ENCODE peak calls at places on chromosomes 7 and 10, in nine cellular contexts. E, R, I, D, M, X, L, V and T are unnamed samples.

GRCh38 chr7:38796636-38797501 is 112.1 kb downstream of the VPS41 start:
- DNase-seq in E (peak), L (peak), R (peak), I (peak), M (peak), V (peak), X (peak), D (peak), T (peak)

GRCh38 chr10:97534746-97535367 is 36.1 kb downstream of the UBTD1 start:
- DNase-seq in M (no peak), L (peak), R (no peak), X (no peak), V (no peak), E (no peak), I (no peak), D (no peak), T (no peak)

GRCh38 chr7:69624842-69625637 is 26.8 kb downstream of the AUTS2 start:
- DNase-seq in L (no peak), D (no peak), V (no peak), R (no peak), E (no peak), M (no peak), X (no peak), I (no peak), T (no peak)

GRCh38 chr10:78579995-78580394 is 488.8 kb upstream of the ZMIZ1 start:
- DNase-seq in X (peak), I (no peak), V (no peak), M (no peak), D (no peak), L (peak), E (peak), R (no peak), T (no peak)

GRCh38 chr7:2231992-2232765 is 566 bp downstream of the MAD1L1 start:
- DNase-seq in E (no peak), R (peak), X (no peak), L (no peak), M (peak), V (no peak), I (no peak), D (peak), T (peak)

GRCh38 chr10:58152698-58153263 is 114.9 kb downstream of the IPMK start:
- DNase-seq in R (peak), E (peak), L (peak), V (peak), M (peak), I (peak), X (no peak), D (no peak), T (no peak)

GRCh38 chr7:17318146-17318545 is 19.7 kb downstream of the AHR start:
- DNase-seq in E (no peak), M (peak), X (no peak), D (no peak), R (no peak), V (no peak), L (peak), I (no peak), T (no peak)

GRCh38 chr7:96238474-96238873 is 83.4 kb downstream of the SLC25A13 start:
- DNase-seq in E (no peak), D (no peak), V (no peak), R (no peak), L (peak), I (no peak), M (no peak), X (no peak), T (no peak)

GRCh38 chr7:13856012-13856411 is 133.5 kb downstream of the ETV1 start:
- DNase-seq in M (no peak), X (no peak), L (no peak), R (no peak), D (no peak), I (no peak), E (no peak), V (no peak), T (no peak)

GRCh38 chr10:72086466-72087391 is 1.6 kb downstream of the SPOCK2 start:
- DNase-seq in E (no peak), I (no peak), V (no peak), M (no peak), X (no peak), D (peak), L (no peak), R (no peak), T (no peak)

GRCh38 chr7:129644634-129645230 is 33.2 kb downstream of the NRF1 start:
- DNase-seq in R (peak), D (no peak), I (peak), X (no peak), M (peak), L (peak), E (no peak), V (peak), T (no peak)

GRCh38 chr10:78362406-78363022 is 328.9 kb downstream of the RPS24 start:
- DNase-seq in V (peak), I (no peak), L (peak), D (peak), E (no peak), X (no peak), M (peak), R (no peak), T (no peak)

GRCh38 chr10:95429639-95430038 is 131.5 kb downstream of the SORBS1 start:
- DNase-seq in E (no peak), R (peak), V (no peak), I (no peak), D (no peak), L (no peak), X (no peak), M (no peak), T (no peak)

DNA sequence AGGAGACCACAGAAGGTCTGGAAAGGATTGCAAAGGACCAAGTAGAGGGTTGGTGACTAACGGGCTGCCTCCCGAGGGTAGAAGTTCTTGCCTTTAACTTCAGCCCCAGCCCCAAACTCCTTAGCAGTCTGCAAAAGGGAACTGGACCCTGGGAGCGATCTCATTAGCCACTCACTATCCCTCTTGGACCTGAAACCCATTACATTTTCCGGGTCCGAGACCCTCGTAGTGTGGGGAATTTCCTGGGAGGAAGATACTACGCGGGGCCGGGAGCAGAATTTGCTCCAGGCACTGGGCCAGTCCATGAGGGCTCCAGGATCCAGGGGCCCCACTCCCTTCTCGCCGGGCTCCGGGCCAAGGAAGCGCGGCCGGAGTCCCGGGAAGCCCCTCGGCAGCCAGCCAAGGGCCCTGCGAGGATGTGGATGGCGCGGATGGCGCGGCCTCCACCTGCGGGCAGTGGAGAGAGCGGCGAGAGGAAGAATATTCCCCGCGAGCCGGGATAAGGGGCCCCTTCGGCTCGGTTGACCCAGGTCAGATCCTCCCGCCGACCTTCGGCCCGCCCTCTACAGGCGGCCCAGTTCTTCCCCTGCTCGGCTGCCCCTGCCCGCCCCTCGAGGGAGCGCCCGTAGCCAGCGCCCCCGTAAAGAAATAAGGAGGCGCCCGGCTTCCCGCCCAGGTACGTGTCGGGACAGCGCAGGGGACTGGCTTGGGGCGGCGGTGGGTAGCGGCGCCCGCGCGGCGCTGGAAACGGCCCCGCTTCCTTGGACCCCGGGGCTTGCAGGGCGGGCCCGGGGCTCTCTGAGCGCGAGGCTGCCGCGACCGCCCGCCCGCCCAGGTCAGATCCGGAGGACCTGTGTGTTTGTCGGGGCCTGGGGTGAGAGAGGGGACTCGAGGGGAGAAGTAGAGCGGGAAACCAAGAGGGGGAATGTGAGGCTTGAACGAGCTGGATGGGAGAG is at the start of gene MYO3A:
- DNase-seq in V (no peak), I (no peak), E (no peak), M (no peak), R (peak), D (no peak), L (peak), X (no peak), T (peak)
- TF ChIP-seq CTCF in V (no peak), I (no peak), E (no peak), M (no peak), R (peak), D (no peak), L (no peak), X (no peak), T (peak)

DNA sequence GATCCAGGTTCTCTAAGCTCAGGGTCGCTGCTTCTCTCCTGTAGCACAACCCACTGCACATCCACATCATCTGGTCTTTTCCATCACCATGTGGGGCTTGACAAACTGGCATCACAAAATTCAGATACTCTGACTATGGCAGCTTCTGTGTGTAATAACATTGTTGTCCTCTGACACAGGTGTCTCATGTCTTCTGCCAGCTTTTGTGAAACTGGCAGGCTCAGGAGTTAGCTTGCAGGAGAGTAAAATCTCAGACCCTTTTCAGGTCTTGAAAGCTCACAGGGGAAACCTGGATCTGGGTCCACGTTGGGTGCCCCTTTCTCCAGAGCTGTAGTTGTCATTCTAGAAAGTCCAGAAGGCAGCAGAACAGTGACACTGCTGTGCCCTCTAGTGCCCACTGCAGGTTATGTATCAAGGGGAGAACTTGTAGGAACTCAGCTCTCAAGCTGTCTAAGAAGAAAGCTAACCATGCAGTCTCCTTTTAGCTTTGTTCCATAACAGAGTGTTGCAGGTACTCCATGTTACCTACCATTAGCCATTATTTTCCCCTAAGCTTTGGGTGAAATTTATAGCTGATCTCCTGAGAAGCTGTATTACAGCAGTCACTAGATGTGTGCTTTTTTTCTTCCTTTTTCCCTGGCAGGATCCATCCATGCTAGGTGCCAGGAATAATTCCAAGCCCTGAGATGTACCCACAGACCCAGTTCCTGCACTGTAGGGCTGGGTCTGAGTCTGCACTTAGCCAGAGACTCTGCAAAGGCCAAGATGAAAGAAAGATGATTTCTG is 102.7 kb downstream of the ZNF248 start:
- DNase-seq in L (no peak), V (peak), E (peak), D (no peak), M (peak), R (no peak), X (no peak), I (no peak), T (no peak)
- TF ChIP-seq CTCF in L (no peak), V (peak), E (peak), D (no peak), M (peak), R (no peak), X (no peak), I (no peak), T (peak)

GRCh38 chr7:87416682-87417587 is 58.5 kb downstream of the ABCB4 start:
- DNase-seq in E (peak), R (peak), V (peak), X (peak), I (peak), D (peak), L (peak), M (peak), T (peak)
- TF ChIP-seq CTCF in E (peak), R (peak), V (peak), X (peak), I (peak), D (peak), L (peak), M (peak), T (peak)

DNA sequence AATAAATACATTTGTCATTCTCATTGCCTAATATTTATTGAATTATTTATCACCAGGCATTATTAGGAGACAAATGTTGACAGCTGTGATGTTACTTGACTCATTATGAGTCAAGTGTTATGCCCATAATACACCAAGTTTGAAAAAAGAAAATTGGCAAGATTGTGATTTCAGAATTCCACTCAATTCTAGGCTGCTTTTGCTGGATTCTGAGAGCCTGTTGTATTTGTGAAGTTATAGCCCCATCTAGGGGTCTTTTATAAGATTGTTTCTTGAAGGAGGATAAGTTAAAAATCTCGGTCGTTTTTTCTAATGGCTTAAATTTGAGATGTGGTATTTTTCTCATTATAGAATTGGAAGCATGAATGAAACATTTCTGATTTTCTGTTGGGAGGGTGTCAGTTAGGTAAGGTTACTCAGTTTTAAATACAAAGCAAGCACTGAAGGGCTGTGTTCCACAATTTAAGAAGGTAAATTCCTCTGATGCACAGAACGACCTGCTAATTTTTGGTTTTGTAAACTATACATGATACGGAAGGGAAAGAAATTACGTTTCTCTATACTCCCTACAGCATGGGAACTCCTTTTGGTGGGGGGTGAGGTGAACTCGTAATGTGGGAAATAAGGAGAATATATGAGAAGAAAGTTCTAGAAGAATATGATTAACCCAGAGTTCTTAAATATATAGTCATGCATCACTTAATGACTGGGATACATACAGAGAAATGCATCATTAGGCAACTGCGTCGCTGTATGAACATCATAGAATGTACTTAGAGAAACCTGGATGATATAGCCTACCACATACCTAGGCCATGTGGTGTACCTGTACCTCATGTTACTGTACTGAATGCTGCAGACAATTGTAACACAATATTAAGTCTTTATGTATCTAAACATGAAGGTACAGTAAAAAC is 2.6 kb downstream of the STK31 start:
- DNase-seq in I (peak), R (peak), M (peak), L (peak), E (no peak), X (no peak), D (no peak), V (peak), T (no peak)
- TF ChIP-seq CTCF in I (peak), R (peak), M (peak), L (peak), E (peak), X (peak), D (peak), V (peak), T (peak)

GRCh38 chr7:134649231-134649775 is 2.6 kb downstream of the BPGM start:
- DNase-seq in E (no peak), R (no peak), M (peak), L (no peak), X (no peak), I (no peak), D (no peak), V (no peak), T (no peak)

GRCh38 chr7:134645478-134645877 is 1.2 kb upstream of the BPGM start:
- DNase-seq in E (no peak), V (no peak), I (no peak), X (no peak), R (no peak), M (no peak), D (no peak), L (no peak), T (no peak)

GRCh38 chr7:134645935-134646334 is 718 bp upstream of the BPGM start:
- DNase-seq in V (peak), D (no peak), X (no peak), E (no peak), R (peak), M (peak), I (no peak), L (peak), T (no peak)

GRCh38 chr7:134648456-134648855 is 1.8 kb downstream of the BPGM start:
- DNase-seq in D (no peak), X (no peak), M (no peak), I (no peak), V (no peak), E (no peak), L (no peak), R (no peak), T (no peak)

GRCh38 chr7:134646425-134647305 is at the start of gene BPGM:
- DNase-seq in E (peak), R (peak), X (peak), V (peak), L (peak), D (peak), I (peak), M (peak), T (peak)
- TF ChIP-seq CTCF in E (no peak), R (peak), X (peak), V (no peak), L (peak), D (peak), I (peak), M (peak), T (peak)

DNA sequence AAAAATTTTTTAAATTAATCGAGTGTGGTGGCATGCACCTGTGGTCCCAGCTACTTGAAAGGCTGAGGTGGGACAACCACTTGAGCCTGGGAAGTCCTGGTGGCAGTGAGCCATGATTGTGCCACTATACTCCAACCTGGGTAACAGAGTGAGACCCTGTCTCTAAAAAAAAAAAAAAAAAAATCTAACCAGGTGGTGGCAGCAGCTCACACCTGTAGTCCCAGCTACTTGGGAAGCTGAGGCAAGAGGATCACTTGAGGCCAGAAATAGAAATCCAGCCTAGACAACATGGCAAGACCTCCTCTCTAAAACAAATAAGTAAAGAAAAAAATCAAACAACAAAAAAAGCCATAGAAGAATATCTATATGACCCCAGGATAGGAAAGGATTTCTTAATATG is 3.6 kb upstream of the MYOF start:
- DNase-seq in I (no peak), E (no peak), X (no peak), L (no peak), D (no peak), V (no peak), R (no peak), M (no peak), T (no peak)
- TF ChIP-seq CTCF in I (no peak), E (no peak), X (no peak), L (no peak), D (no peak), V (no peak), R (peak), M (no peak), T (peak)

DNA sequence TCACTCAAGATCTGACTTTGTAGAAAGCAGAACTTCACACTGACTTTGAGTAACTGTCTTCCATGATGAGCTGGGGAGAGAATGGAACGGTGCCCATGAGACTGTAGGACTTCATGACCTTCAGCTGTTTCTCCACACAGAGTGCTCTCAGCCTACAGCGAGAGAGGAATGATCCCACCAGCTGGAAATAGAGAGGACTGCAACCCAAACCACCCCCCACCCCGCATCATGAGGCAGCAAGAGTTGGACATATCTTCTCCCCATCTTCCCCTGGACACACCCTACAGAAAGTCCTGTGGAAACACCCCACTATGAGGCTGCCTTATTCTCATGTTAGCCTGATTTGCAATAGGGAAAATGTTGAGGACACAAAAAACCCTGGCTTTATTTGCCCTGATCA is 312.5 kb downstream of the PAXIP1 start:
- DNase-seq in I (no peak), L (no peak), M (no peak), X (no peak), V (no peak), D (no peak), R (no peak), E (no peak), T (no peak)
- TF ChIP-seq CTCF in I (no peak), L (no peak), M (no peak), X (no peak), V (no peak), D (no peak), R (no peak), E (no peak), T (no peak)

GRCh38 chr7:28990200-28990960 is 32.2 kb upstream of the TRIL start:
- DNase-seq in M (peak), I (no peak), R (no peak), D (no peak), X (peak), E (no peak), V (no peak), L (peak), T (no peak)
- TF ChIP-seq CTCF in M (no peak), I (no peak), R (no peak), D (no peak), X (no peak), E (no peak), V (no peak), L (no peak), T (no peak)

DNA sequence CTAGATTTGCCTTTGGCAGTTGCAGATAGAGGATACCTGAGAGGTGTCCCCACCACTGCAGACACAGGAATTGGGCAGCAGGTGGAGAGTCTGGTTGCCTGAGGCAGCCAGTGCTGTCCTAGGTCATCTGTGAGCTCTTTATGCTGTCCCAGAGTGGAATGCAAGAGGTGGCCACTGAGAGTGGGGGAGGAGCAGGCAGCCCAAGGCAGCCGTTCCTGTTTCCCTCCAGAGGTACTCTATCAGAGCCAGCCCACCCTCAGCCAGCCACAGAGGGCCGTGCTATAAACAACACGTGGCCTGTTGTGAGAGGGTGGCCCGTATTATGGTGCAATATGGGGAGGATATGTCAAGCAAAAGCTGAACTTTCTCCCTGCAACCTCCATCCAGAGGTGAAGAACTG is 8.5 kb downstream of the LRRC18 start:
- DNase-seq in R (no peak), E (no peak), M (no peak), V (no peak), D (peak), L (no peak), X (no peak), I (no peak), T (no peak)
- TF ChIP-seq CTCF in R (no peak), E (no peak), M (no peak), V (no peak), D (no peak), L (no peak), X (no peak), I (no peak), T (no peak)

GRCh38 chr10:86899128-86899527 is 58.3 kb downstream of the MMRN2 start:
- DNase-seq in M (no peak), R (no peak), X (no peak), V (no peak), L (no peak), D (no peak), E (no peak), I (no peak), T (no peak)
- TF ChIP-seq CTCF in M (no peak), R (no peak), X (no peak), V (no peak), L (no peak), D (no peak), E (no peak), I (no peak), T (no peak)